ENCODE peak calls at places on chromosomes 12 and 14, in seven cellular contexts. One of them, this sample, is unnamed.
A peak's percentile ranks its signal among the peaks of the same experiment; 100 is the strongest.

GRCh38 chr12:5925646-5926045 is 19.4 kb downstream of the ANO2 start:
- DNase-seq in lung: no peak
- DNase-seq in heart left ventricle: no peak
- DNase-seq in bronchial epithelial cell: no peak
- DNase-seq in mucosa of descending colon: no peak
- DNase-seq in fibroblast of lung: no peak
- DNase-seq in AG04450: no peak
- DNase-seq in this sample: no peak

GRCh38 chr14:35355981-35356839 is 48.3 kb downstream of the NFKBIA start:
- DNase-seq in lung: peak; percentile 62
- DNase-seq in heart left ventricle: no peak
- DNase-seq in bronchial epithelial cell: peak; percentile 52
- DNase-seq in mucosa of descending colon: peak; percentile 87
- DNase-seq in fibroblast of lung: no peak
- DNase-seq in AG04450: no peak
- DNase-seq in this sample: peak; percentile 16

GRCh38 chr14:85701763-85702162 is 171.8 kb downstream of the FLRT2 start:
- DNase-seq in lung: no peak
- DNase-seq in heart left ventricle: no peak
- DNase-seq in bronchial epithelial cell: peak; percentile 18
- DNase-seq in mucosa of descending colon: no peak
- DNase-seq in fibroblast of lung: no peak
- DNase-seq in AG04450: no peak
- DNase-seq in this sample: no peak

GRCh38 chr12:68098939-68099338 is 60.6 kb downstream of the IFNG start:
- DNase-seq in lung: no peak
- DNase-seq in heart left ventricle: no peak
- DNase-seq in bronchial epithelial cell: no peak
- DNase-seq in mucosa of descending colon: no peak
- DNase-seq in fibroblast of lung: no peak
- DNase-seq in AG04450: no peak
- DNase-seq in this sample: no peak

GRCh38 chr12:52266514-52266913 is 7.9 kb upstream of the KRT86 start:
- DNase-seq in lung: no peak
- DNase-seq in heart left ventricle: no peak
- DNase-seq in bronchial epithelial cell: no peak
- DNase-seq in mucosa of descending colon: no peak
- DNase-seq in fibroblast of lung: no peak
- DNase-seq in AG04450: no peak
- DNase-seq in this sample: peak; percentile 37

GRCh38 chr12:123094349-123095073 is 56.4 kb downstream of the PITPNM2 start:
- DNase-seq in lung: no peak
- DNase-seq in heart left ventricle: no peak
- DNase-seq in bronchial epithelial cell: peak; percentile 45
- DNase-seq in mucosa of descending colon: no peak
- DNase-seq in fibroblast of lung: peak; percentile 91
- DNase-seq in AG04450: peak; percentile 60
- DNase-seq in this sample: no peak

GRCh38 chr12:123076604-123077297 is 74.1 kb downstream of the PITPNM2 start:
- DNase-seq in lung: no peak
- DNase-seq in heart left ventricle: peak; percentile 60
- DNase-seq in bronchial epithelial cell: peak; percentile 47
- DNase-seq in mucosa of descending colon: no peak
- DNase-seq in fibroblast of lung: no peak
- DNase-seq in AG04450: no peak
- DNase-seq in this sample: no peak

GRCh38 chr12:2893007-2893406 is 2.3 kb downstream of the TULP3 start:
- DNase-seq in lung: no peak
- DNase-seq in heart left ventricle: no peak
- DNase-seq in bronchial epithelial cell: peak; percentile 32
- DNase-seq in mucosa of descending colon: no peak
- DNase-seq in fibroblast of lung: peak; percentile 92
- DNase-seq in AG04450: peak; percentile 65
- DNase-seq in this sample: no peak

GRCh38 chr14:35212471-35213142 is 79.6 kb upstream of the PSMA6 start:
- DNase-seq in lung: no peak
- DNase-seq in heart left ventricle: no peak
- DNase-seq in bronchial epithelial cell: no peak
- DNase-seq in mucosa of descending colon: no peak
- DNase-seq in fibroblast of lung: no peak
- DNase-seq in AG04450: no peak
- DNase-seq in this sample: no peak

GRCh38 chr14:90056821-90057220 is 5.0 kb upstream of the KCNK13 start:
- DNase-seq in lung: no peak
- DNase-seq in heart left ventricle: no peak
- DNase-seq in bronchial epithelial cell: no peak
- DNase-seq in mucosa of descending colon: no peak
- DNase-seq in fibroblast of lung: no peak
- DNase-seq in AG04450: no peak
- DNase-seq in this sample: no peak

GRCh38 chr12:122610911-122611310 is 83.9 kb downstream of the KNTC1 start:
- DNase-seq in lung: no peak
- DNase-seq in heart left ventricle: no peak
- DNase-seq in bronchial epithelial cell: peak; percentile 85
- DNase-seq in mucosa of descending colon: no peak
- DNase-seq in fibroblast of lung: no peak
- DNase-seq in AG04450: no peak
- DNase-seq in this sample: no peak

GRCh38 chr14:54881235-54881760 is 21.3 kb downstream of the GCH1 start:
- DNase-seq in lung: no peak
- DNase-seq in heart left ventricle: no peak
- DNase-seq in bronchial epithelial cell: peak; percentile 72
- DNase-seq in mucosa of descending colon: no peak
- DNase-seq in fibroblast of lung: peak; percentile 47
- DNase-seq in AG04450: no peak
- DNase-seq in this sample: no peak

GRCh38 chr14:58430156-58430555 is 2.6 kb downstream of the KIAA0586 start:
- DNase-seq in lung: no peak
- DNase-seq in heart left ventricle: no peak
- DNase-seq in bronchial epithelial cell: peak; percentile 94
- DNase-seq in mucosa of descending colon: no peak
- DNase-seq in fibroblast of lung: peak; percentile 46
- DNase-seq in AG04450: no peak
- DNase-seq in this sample: no peak

GRCh38 chr12:132647858-132648257 is 29.3 kb downstream of the P2RX2 start:
- DNase-seq in lung: no peak
- DNase-seq in heart left ventricle: no peak
- DNase-seq in bronchial epithelial cell: no peak
- DNase-seq in mucosa of descending colon: no peak
- DNase-seq in fibroblast of lung: no peak
- DNase-seq in AG04450: no peak
- DNase-seq in this sample: peak; percentile 35

GRCh38 chr14:34662558-34663088 is 32.7 kb upstream of the SNX6 start:
- DNase-seq in lung: no peak
- DNase-seq in heart left ventricle: no peak
- DNase-seq in bronchial epithelial cell: peak; percentile 63
- DNase-seq in mucosa of descending colon: no peak
- DNase-seq in fibroblast of lung: peak; percentile 21
- DNase-seq in AG04450: no peak
- DNase-seq in this sample: no peak

GRCh38 chr12:75020068-75020557 is 189.5 kb downstream of the KCNC2 start:
- DNase-seq in lung: no peak
- DNase-seq in heart left ventricle: no peak
- DNase-seq in bronchial epithelial cell: no peak
- DNase-seq in mucosa of descending colon: no peak
- DNase-seq in fibroblast of lung: no peak
- DNase-seq in AG04450: no peak
- DNase-seq in this sample: peak; percentile 35

GRCh38 chr12:120186654-120187053 is 7.9 kb downstream of the GCN1 start:
- DNase-seq in lung: no peak
- DNase-seq in heart left ventricle: no peak
- DNase-seq in bronchial epithelial cell: no peak
- DNase-seq in mucosa of descending colon: no peak
- DNase-seq in fibroblast of lung: no peak
- DNase-seq in AG04450: no peak
- DNase-seq in this sample: no peak

GRCh38 chr12:120183211-120183631 is 11.3 kb downstream of the GCN1 start:
- DNase-seq in lung: no peak
- DNase-seq in heart left ventricle: no peak
- DNase-seq in bronchial epithelial cell: no peak
- DNase-seq in mucosa of descending colon: no peak
- DNase-seq in fibroblast of lung: peak; percentile 24
- DNase-seq in AG04450: no peak
- DNase-seq in this sample: no peak

GRCh38 chr12:120180975-120181374 is 13.5 kb downstream of the GCN1 start:
- DNase-seq in lung: no peak
- DNase-seq in heart left ventricle: no peak
- DNase-seq in bronchial epithelial cell: no peak
- DNase-seq in mucosa of descending colon: no peak
- DNase-seq in fibroblast of lung: no peak
- DNase-seq in AG04450: no peak
- DNase-seq in this sample: no peak

GRCh38 chr12:120181991-120182631 is 12.4 kb downstream of the GCN1 start:
- DNase-seq in lung: peak; percentile 51
- DNase-seq in heart left ventricle: no peak
- DNase-seq in bronchial epithelial cell: peak; percentile 88
- DNase-seq in mucosa of descending colon: no peak
- DNase-seq in fibroblast of lung: peak; percentile 25
- DNase-seq in AG04450: no peak
- DNase-seq in this sample: no peak
- TF ChIP-seq CTCF in lung: no peak
- TF ChIP-seq CTCF in heart left ventricle: no peak
- TF ChIP-seq CTCF in bronchial epithelial cell: peak; percentile 23
- TF ChIP-seq CTCF in mucosa of descending colon: no peak
- TF ChIP-seq CTCF in fibroblast of lung: no peak
- TF ChIP-seq CTCF in AG04450: no peak
- TF ChIP-seq CTCF in this sample: no peak

DNA sequence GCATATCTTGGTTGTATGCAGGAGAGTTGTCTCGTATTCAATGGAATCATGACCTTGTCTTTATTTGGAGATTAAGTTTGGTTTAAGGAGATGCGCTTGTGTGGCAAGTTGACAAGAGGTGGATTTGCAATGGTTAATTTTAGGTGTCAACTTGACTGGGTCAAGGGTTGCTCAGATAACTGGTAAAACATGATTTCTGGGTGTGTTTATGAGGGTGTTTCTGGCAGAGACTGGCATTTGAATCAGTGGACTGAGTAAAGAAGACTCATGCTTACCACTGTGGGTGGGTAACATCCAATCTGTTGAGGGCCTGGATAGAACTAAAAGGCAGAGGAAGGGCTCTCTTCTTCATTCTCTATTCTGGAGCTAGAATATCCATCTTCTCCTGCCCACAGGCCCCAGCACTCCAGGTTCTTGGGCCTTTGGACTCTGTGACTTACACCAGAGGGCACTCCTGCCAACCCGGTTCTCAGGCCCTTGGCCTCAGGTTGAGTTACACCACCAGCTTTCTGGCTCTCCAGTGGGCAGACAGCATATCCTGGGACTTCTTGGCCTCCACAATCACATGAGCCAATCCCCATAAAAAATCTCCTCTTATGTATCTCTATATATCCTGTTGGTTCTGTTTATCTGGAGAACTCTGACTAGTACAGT is 141.5 kb upstream of the ARID2 start:
- DNase-seq in lung: no peak
- DNase-seq in heart left ventricle: no peak
- DNase-seq in bronchial epithelial cell: peak; percentile 8
- DNase-seq in mucosa of descending colon: no peak
- DNase-seq in fibroblast of lung: no peak
- DNase-seq in AG04450: no peak
- DNase-seq in this sample: no peak
- TF ChIP-seq CTCF in lung: no peak
- TF ChIP-seq CTCF in heart left ventricle: peak; percentile 28
- TF ChIP-seq CTCF in bronchial epithelial cell: peak; percentile 1
- TF ChIP-seq CTCF in mucosa of descending colon: no peak
- TF ChIP-seq CTCF in fibroblast of lung: no peak
- TF ChIP-seq CTCF in AG04450: no peak
- TF ChIP-seq CTCF in this sample: no peak

GRCh38 chr14:73725116-73726024 is 11.2 kb upstream of the PNMA1 start:
- DNase-seq in lung: no peak
- DNase-seq in heart left ventricle: no peak
- DNase-seq in bronchial epithelial cell: no peak
- DNase-seq in mucosa of descending colon: peak; percentile 50
- DNase-seq in fibroblast of lung: peak; percentile 26
- DNase-seq in AG04450: no peak
- DNase-seq in this sample: no peak

GRCh38 chr14:73723411-73723798 is 9.2 kb upstream of the PNMA1 start:
- DNase-seq in lung: no peak
- DNase-seq in heart left ventricle: no peak
- DNase-seq in bronchial epithelial cell: no peak
- DNase-seq in mucosa of descending colon: no peak
- DNase-seq in fibroblast of lung: peak; percentile 23
- DNase-seq in AG04450: no peak
- DNase-seq in this sample: no peak

GRCh38 chr14:73722581-73722980 is 8.4 kb upstream of the PNMA1 start:
- DNase-seq in lung: no peak
- DNase-seq in heart left ventricle: no peak
- DNase-seq in bronchial epithelial cell: no peak
- DNase-seq in mucosa of descending colon: no peak
- DNase-seq in fibroblast of lung: no peak
- DNase-seq in AG04450: no peak
- DNase-seq in this sample: no peak

GRCh38 chr14:73724696-73725095 is 10.5 kb upstream of the PNMA1 start:
- DNase-seq in lung: no peak
- DNase-seq in heart left ventricle: no peak
- DNase-seq in bronchial epithelial cell: no peak
- DNase-seq in mucosa of descending colon: no peak
- DNase-seq in fibroblast of lung: no peak
- DNase-seq in AG04450: no peak
- DNase-seq in this sample: no peak

DNA sequence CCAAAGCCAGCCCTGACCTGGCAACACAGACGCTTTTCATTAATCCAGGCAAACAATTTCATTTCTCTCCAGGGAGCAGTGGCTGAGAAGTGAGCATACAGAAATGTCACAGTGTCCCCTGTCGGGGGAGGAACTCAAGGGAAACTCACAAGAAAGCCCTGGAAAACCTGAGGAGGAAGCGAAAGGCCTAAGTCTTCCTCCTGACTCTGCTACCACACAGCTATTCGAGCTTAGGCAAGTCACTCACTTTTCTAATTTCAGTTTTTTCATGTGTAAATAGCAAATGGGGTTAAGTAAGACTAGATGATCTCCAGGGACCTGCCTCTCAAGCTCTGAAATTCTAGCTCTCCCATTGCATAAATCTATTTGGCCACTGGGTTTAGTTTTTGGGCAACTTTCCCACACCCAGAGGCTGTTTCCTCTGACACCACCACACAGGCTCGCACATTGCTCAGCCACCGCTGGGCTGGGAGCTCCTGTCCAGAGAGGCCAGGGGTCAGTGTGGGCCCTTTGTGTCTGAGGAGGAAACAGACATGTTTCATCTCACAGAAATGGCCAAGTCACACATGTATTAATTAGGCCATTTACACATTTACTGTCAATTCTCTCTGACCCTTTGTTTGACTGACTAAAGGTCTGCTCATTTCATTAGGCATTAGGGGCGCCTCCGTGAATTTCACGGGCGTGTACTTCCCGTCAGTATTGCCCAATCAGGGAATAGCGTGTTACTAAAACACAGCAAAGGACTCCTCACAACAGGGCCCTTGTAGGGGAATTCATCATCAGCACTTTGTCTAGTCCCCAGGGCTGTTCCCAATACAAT is 9.8 kb upstream of the PNMA1 start:
- DNase-seq in lung: peak; percentile 78
- DNase-seq in heart left ventricle: peak; percentile 78
- DNase-seq in bronchial epithelial cell: peak; percentile 90
- DNase-seq in mucosa of descending colon: peak; percentile 73
- DNase-seq in fibroblast of lung: peak; percentile 99
- DNase-seq in AG04450: peak; percentile 87
- DNase-seq in this sample: peak; percentile 93
- TF ChIP-seq CTCF in lung: no peak
- TF ChIP-seq CTCF in heart left ventricle: peak; percentile 43
- TF ChIP-seq CTCF in bronchial epithelial cell: no peak
- TF ChIP-seq CTCF in mucosa of descending colon: no peak
- TF ChIP-seq CTCF in fibroblast of lung: no peak
- TF ChIP-seq CTCF in AG04450: peak; percentile 34
- TF ChIP-seq CTCF in this sample: peak; percentile 7

GRCh38 chr12:107990325-107990724 is 138.8 kb upstream of the WSCD2 start:
- DNase-seq in lung: no peak
- DNase-seq in heart left ventricle: no peak
- DNase-seq in bronchial epithelial cell: peak; percentile 21
- DNase-seq in mucosa of descending colon: no peak
- DNase-seq in fibroblast of lung: no peak
- DNase-seq in AG04450: no peak
- DNase-seq in this sample: no peak
- TF ChIP-seq CTCF in lung: no peak
- TF ChIP-seq CTCF in heart left ventricle: peak; percentile 52
- TF ChIP-seq CTCF in bronchial epithelial cell: peak; percentile 41
- TF ChIP-seq CTCF in mucosa of descending colon: no peak
- TF ChIP-seq CTCF in fibroblast of lung: peak; percentile 16
- TF ChIP-seq CTCF in AG04450: peak; percentile 25
- TF ChIP-seq CTCF in this sample: peak; percentile 66